ENCODE peak calls at places on chromosomes 16 and 17, in five cellular contexts. D is NCI-H1092, N is HL-60, M is BJ, F is posterior cingulate gyrus. W is an unnamed sample.

GRCh38 chr16:11670171-11671131 is 2.2 kb downstream of the SNN start:
- DNase-seq in D (no peak), F (peak), N (no peak), M (no peak), W (peak)

GRCh38 chr16:57126412-57126811 is 34.0 kb downstream of the CPNE2 start:
- DNase-seq in D (no peak), N (no peak), F (no peak), M (no peak), W (no peak)

GRCh38 chr16:48613061-48613957 is 3.3 kb upstream of the N4BP1 start:
- DNase-seq in F (no peak), M (no peak), N (no peak), D (no peak), W (no peak)

GRCh38 chr17:12510535-12510934 is 155.2 kb upstream of the MYOCD start:
- DNase-seq in N (no peak), D (no peak), F (no peak), M (peak), W (no peak)

GRCh38 chr16:19822534-19822933 is 62.1 kb downstream of the GPRC5B start:
- DNase-seq in D (no peak), M (no peak), N (no peak), F (no peak), W (no peak)

GRCh38 chr17:72467841-72468653 is 347.2 kb downstream of the SOX9 start:
- DNase-seq in N (no peak), F (peak), D (no peak), M (peak), W (no peak)

GRCh38 chr17:9021158-9021984 is at the start of gene NTN1:
- DNase-seq in N (no peak), M (no peak), F (peak), D (no peak), W (peak)

GRCh38 chr17:32873114-32873513 is 3.8 kb downstream of the MYO1D start:
- DNase-seq in F (no peak), M (no peak), N (no peak), D (no peak), W (no peak)

GRCh38 chr16:12188674-12189249 is 212.2 kb downstream of the SNX29 start:
- DNase-seq in F (no peak), N (no peak), M (no peak), D (peak), W (no peak)

GRCh38 chr17:35804658-35805192 is 4.6 kb upstream of the TAF15 start:
- DNase-seq in M (peak), F (no peak), N (peak), D (peak), W (peak)

W was measured in Ammon's horn.